ENCODE peak calls at places on chromosomes 3 and 15, in four cellular contexts. R is HEK293T, D is T47D, Q is NCI-H1105. P is an unnamed sample.

GRCh38 chr15:100891316-100892012 is 11.8 kb downstream of the ALDH1A3 start:
- DNase-seq in R (no peak), D (no peak), Q (no peak), P (no peak)

GRCh38 chr3:197426161-197426566 is 127.8 kb upstream of the DLG1 start:
- DNase-seq in R (no peak), D (peak), Q (no peak), P (peak)

GRCh38 chr15:69451951-69452701 is 492 bp upstream of the RPLP1 start:
- DNase-seq in R (peak), D (no peak), Q (no peak), P (no peak)

GRCh38 chr3:181252626-181253025 is 263.1 kb upstream of the DNAJC19 start:
- DNase-seq in R (peak), D (peak), Q (peak), P (no peak)

GRCh38 chr3:127699098-127699945 is 26.6 kb downstream of the ABTB1 start:
- DNase-seq in R (no peak), D (no peak), Q (no peak), P (no peak)

GRCh38 chr15:50051811-50052419 is 67.1 kb downstream of the ATP8B4 start:
- DNase-seq in R (peak), D (peak), Q (no peak), P (peak)

GRCh38 chr15:90623854-90624253 is 93.3 kb upstream of the BLM start:
- DNase-seq in R (no peak), D (no peak), Q (no peak), P (peak)

GRCh38 chr3:70979983-70980645 is 603.4 kb downstream of the FOXP1 start:
- DNase-seq in R (no peak), D (no peak), Q (no peak), P (no peak)

GRCh38 chr3:190260301-190260700 is 61.9 kb downstream of the CLDN1 start:
- DNase-seq in R (no peak), D (peak), Q (no peak), P (no peak)

GRCh38 chr3:39133093-39133490 is 20.3 kb downstream of the CSRNP1 start:
- DNase-seq in R (no peak), D (no peak), Q (no peak), P (no peak)

GRCh38 chr3:78283994-78284393 is 1244.1 kb downstream of the ROBO2 start:
- DNase-seq in R (no peak), D (no peak), Q (no peak), P (no peak)

GRCh38 chr3:103002447-103002846 is 567.6 kb downstream of the ZPLD1 start:
- DNase-seq in R (no peak), D (peak), Q (peak), P (no peak)

GRCh38 chr3:72754582-72754981 is 93.7 kb downstream of the SHQ1 start:
- DNase-seq in R (no peak), D (no peak), Q (no peak), P (no peak)

GRCh38 chr3:185717121-185717520 is 107.7 kb downstream of the IGF2BP2 start:
- DNase-seq in R (no peak), D (no peak), Q (no peak), P (peak)

GRCh38 chr3:145953316-145953715 is 207.7 kb downstream of the PLOD2 start:
- DNase-seq in R (no peak), D (no peak), Q (no peak), P (no peak)

GRCh38 chr15:55289573-55290360 is at the start of gene RAB27A:
- DNase-seq in R (peak), D (peak), Q (peak), P (peak)

GRCh38 chr3:189071452-189071851 is 100.3 kb upstream of the TPRG1 start:
- DNase-seq in R (no peak), D (no peak), Q (peak), P (no peak)

GRCh38 chr15:45023659-45024320 is 795 bp downstream of the SORD start:
- DNase-seq in R (no peak), D (no peak), Q (no peak), P (no peak)

GRCh38 chr15:70867911-70868467 is 14.0 kb upstream of the LARP6 start:
- DNase-seq in R (no peak), D (no peak), Q (no peak), P (no peak)

GRCh38 chr15:41822471-41822870 is 5.4 kb upstream of the JMJD7 start:
- DNase-seq in R (no peak), D (no peak), Q (no peak), P (no peak)

GRCh38 chr3:138043266-138044029 is 33.5 kb downstream of the CLDN18 start:
- DNase-seq in R (no peak), D (no peak), Q (no peak), P (no peak)

GRCh38 chr3:16810593-16811367 is 74.0 kb upstream of the PLCL2 start:
- DNase-seq in R (no peak), D (no peak), Q (no peak), P (no peak)

GRCh38 chr3:4848176-4848575 is 131.1 kb upstream of the BHLHE40 start:
- DNase-seq in R (no peak), D (peak), Q (no peak), P (no peak)

GRCh38 chr3:124587053-124587408 is 143.2 kb upstream of the UMPS start:
- DNase-seq in R (no peak), D (peak), Q (no peak), P (no peak)

GRCh38 chr3:126646662-126647061 is 8.3 kb downstream of the TXNRD3 start:
- DNase-seq in R (no peak), D (no peak), Q (no peak), P (no peak)

GRCh38 chr15:93362203-93362602 is 273.2 kb upstream of the RGMA start:
- DNase-seq in R (no peak), D (peak), Q (no peak), P (no peak)

GRCh38 chr3:31105438-31106077 is 211.1 kb upstream of the GADL1 start:
- DNase-seq in R (no peak), D (no peak), Q (no peak), P (no peak)

GRCh38 chr3:13493867-13494441 is 13.8 kb downstream of the HDAC11 start:
- DNase-seq in R (no peak), D (no peak), Q (no peak), P (no peak)

GRCh38 chr15:76996526-76997401 is 1.8 kb downstream of the PSTPIP1 start:
- DNase-seq in R (no peak), D (no peak), Q (no peak), P (peak)

GRCh38 chr15:64599716-64600115 is 139.3 kb downstream of the ZNF609 start:
- DNase-seq in R (no peak), D (peak), Q (no peak), P (no peak)

GRCh38 chr3:175338775-175339535 is 479.8 kb downstream of the NAALADL2 start:
- DNase-seq in R (no peak), D (peak), Q (no peak), P (no peak)

GRCh38 chr3:107589454-107589853 is 66.7 kb downstream of the BBX start:
- DNase-seq in R (no peak), D (no peak), Q (no peak), P (no peak)

GRCh38 chr15:52808441-52808840 is 18.3 kb upstream of the ONECUT1 start:
- DNase-seq in R (no peak), D (no peak), Q (no peak), P (no peak)

GRCh38 chr3:38141173-38141951 is 2.9 kb downstream of the MYD88 start:
- DNase-seq in R (no peak), D (no peak), Q (no peak), P (no peak)

GRCh38 chr3:52372822-52373504 is 56.8 kb downstream of the DNAH1 start:
- DNase-seq in R (no peak), D (no peak), Q (no peak), P (no peak)

GRCh38 chr3:185308126-185308754 is 54.4 kb upstream of the EHHADH start:
- DNase-seq in R (peak), D (peak), Q (peak), P (peak)

GRCh38 chr3:81581966-81582599 is 179.4 kb downstream of the GBE1 start:
- DNase-seq in R (peak), D (peak), Q (no peak), P (peak)

GRCh38 chr15:77507911-77508310 is 87.2 kb downstream of the HMG20A start:
- DNase-seq in R (no peak), D (no peak), Q (no peak), P (peak)